ENCODE peak calls at places on chromosome X, in four cellular contexts. P is HepG2, E is A549, T is SK-N-SH. V is an unnamed sample.

GRCh38 chrX:132181364-132181763 is 37.9 kb downstream of the RAP2C start:
- DNase-seq in P (no peak), E (no peak), T (no peak), V (no peak)

GRCh38 chrX:26373829-26374228 is 157.9 kb downstream of the MAGEB5 start:
- DNase-seq in P (no peak), E (peak), T (no peak), V (no peak)

GRCh38 chrX:23888887-23889501 is 18.7 kb downstream of the APOO start:
- DNase-seq in P (no peak), E (peak), T (no peak), V (no peak)

GRCh38 chrX:120299928-120300327 is 11.3 kb downstream of the TMEM255A start:
- DNase-seq in P (peak), E (peak), T (no peak), V (no peak)

GRCh38 chrX:97527725-97528124 is 644.0 kb downstream of the RPA4 start:
- DNase-seq in P (no peak), E (no peak), T (no peak), V (no peak)

GRCh38 chrX:1182211-1182610 is 30.2 kb downstream of the CRLF2 start:
- DNase-seq in P (no peak), E (no peak), T (no peak), V (no peak)

GRCh38 chrX:1465261-1466231 is 12.8 kb upstream of the ASMTL start:
- DNase-seq in P (no peak), E (no peak), T (no peak), V (no peak)

GRCh38 chrX:74277846-74278245 is 26.1 kb upstream of the ZCCHC13 start:
- DNase-seq in P (no peak), E (no peak), T (no peak), V (no peak)

GRCh38 chrX:78595901-78596502 is 63.1 kb downstream of the RTL3 start:
- DNase-seq in P (no peak), E (peak), T (no peak), V (no peak)

GRCh38 chrX:103453655-103454054 is 65.6 kb downstream of the RAB40A start:
- DNase-seq in P (no peak), E (peak), T (no peak), V (no peak)

GRCh38 chrX:131201986-131202385 is 87.1 kb downstream of the IGSF1 start:
- DNase-seq in P (peak), E (no peak), T (no peak), V (no peak)

GRCh38 chrX:63746278-63746677 is 38.7 kb downstream of the ARHGEF9 start:
- DNase-seq in P (no peak), E (no peak), T (no peak), V (no peak)

GRCh38 chrX:82218361-82218760 is 1016.5 kb downstream of the SH3BGRL start:
- DNase-seq in P (peak), E (peak), T (peak), V (peak)

GRCh38 chrX:19883878-19884277 is 3.5 kb downstream of the SH3KBP1 start:
- DNase-seq in P (no peak), E (peak), T (no peak), V (peak)

GRCh38 chrX:110180176-110180927 is 137.5 kb downstream of the AMMECR1 start:
- DNase-seq in P (no peak), E (peak), T (no peak), V (no peak)

GRCh38 chrX:109879991-109880390 is 122.9 kb upstream of the TMEM164 start:
- DNase-seq in P (no peak), E (no peak), T (no peak), V (no peak)

GRCh38 chrX:132741706-132742105 is 216.7 kb downstream of the HS6ST2 start:
- DNase-seq in P (no peak), E (no peak), T (no peak), V (no peak)

GRCh38 chrX:1239681-1240142 is 27.3 kb upstream of the CRLF2 start:
- DNase-seq in P (no peak), E (no peak), T (no peak), V (peak)

GRCh38 chrX:150899191-150899757 is 806 bp upstream of the CD99L2 start:
- DNase-seq in P (no peak), E (peak), T (peak), V (no peak)

GRCh38 chrX:13082286-13083065 is 38.1 kb upstream of the FAM9C start:
- DNase-seq in P (no peak), E (no peak), T (no peak), V (no peak)

GRCh38 chrX:154026136-154026806 is 6.6 kb upstream of the IRAK1 start:
- DNase-seq in P (no peak), E (no peak), T (no peak), V (no peak)

GRCh38 chrX:68665502-68665901 is 18.0 kb downstream of the STARD8 start:
- DNase-seq in P (no peak), E (no peak), T (no peak), V (no peak)

GRCh38 chrX:111447298-111447697 is 35.3 kb upstream of the DCX start:
- DNase-seq in P (peak), E (peak), T (peak), V (no peak)

GRCh38 chrX:46803140-46803539 is 33.7 kb upstream of the RP2 start:
- DNase-seq in P (peak), E (peak), T (no peak), V (no peak)

GRCh38 chrX:68762649-68763268 is 66.1 kb upstream of the EFNB1 start:
- DNase-seq in P (no peak), E (no peak), T (no peak), V (no peak)

GRCh38 chrX:144637731-144638130 is 609.6 kb upstream of the SPANXN1 start:
- DNase-seq in P (no peak), E (no peak), T (no peak), V (no peak)

GRCh38 chrX:112830540-112830939 is 10.1 kb downstream of the AMOT start:
- DNase-seq in P (no peak), E (no peak), T (no peak), V (no peak)

GRCh38 chrX:116009871-116010710 is 160.5 kb upstream of the AGTR2 start:
- DNase-seq in P (peak), E (no peak), T (peak), V (peak)

GRCh38 chrX:110302975-110303374 is 14.9 kb downstream of the AMMECR1 start:
- DNase-seq in P (no peak), E (no peak), T (no peak), V (no peak)

GRCh38 chrX:48936429-48937064 is 17.7 kb upstream of the PIM2 start:
- DNase-seq in P (no peak), E (no peak), T (no peak), V (no peak)

GRCh38 chrX:48938721-48939416 is 18.5 kb downstream of the OTUD5 start:
- DNase-seq in P (no peak), E (no peak), T (no peak), V (peak)

GRCh38 chrX:48934581-48935331 is 15.9 kb upstream of the PIM2 start:
- DNase-seq in P (no peak), E (no peak), T (no peak), V (no peak)

GRCh38 chrX:48937065-48937907 is 18.5 kb upstream of the PIM2 start:
- DNase-seq in P (no peak), E (no peak), T (no peak), V (peak)

GRCh38 chrX:48933757-48934156 is 14.9 kb upstream of the PIM2 start:
- DNase-seq in P (no peak), E (no peak), T (no peak), V (no peak)
- TF ChIP-seq PBX3 in P (no peak), E (no peak), T (no peak), V (no peak)

GRCh38 chrX:53435997-53436396 is 1.8 kb upstream of the HSD17B10 start:
- DNase-seq in P (peak), E (peak), T (peak), V (peak)

GRCh38 chrX:53438832-53439230 is 4.7 kb upstream of the HSD17B10 start:
- DNase-seq in P (no peak), E (no peak), T (no peak), V (no peak)

GRCh38 chrX:53437211-53437610 is 3.0 kb upstream of the HSD17B10 start:
- DNase-seq in P (no peak), E (no peak), T (no peak), V (no peak)

GRCh38 chrX:53440101-53440500 is 5.9 kb upstream of the HSD17B10 start:
- DNase-seq in P (no peak), E (no peak), T (no peak), V (no peak)

GRCh38 chrX:53438174-53438831 is 4.1 kb upstream of the HSD17B10 start:
- DNase-seq in P (no peak), E (no peak), T (no peak), V (no peak)
- TF ChIP-seq REST in P (no peak), E (no peak), T (no peak), V (no peak)

GRCh38 chrX:54746928-54747327 is 51.1 kb downstream of the ITIH6 start:
- DNase-seq in P (no peak), E (no peak), T (no peak), V (no peak)
- TF ChIP-seq EP300 in P (no peak), E (no peak), T (no peak), V (no peak)

DNA sequence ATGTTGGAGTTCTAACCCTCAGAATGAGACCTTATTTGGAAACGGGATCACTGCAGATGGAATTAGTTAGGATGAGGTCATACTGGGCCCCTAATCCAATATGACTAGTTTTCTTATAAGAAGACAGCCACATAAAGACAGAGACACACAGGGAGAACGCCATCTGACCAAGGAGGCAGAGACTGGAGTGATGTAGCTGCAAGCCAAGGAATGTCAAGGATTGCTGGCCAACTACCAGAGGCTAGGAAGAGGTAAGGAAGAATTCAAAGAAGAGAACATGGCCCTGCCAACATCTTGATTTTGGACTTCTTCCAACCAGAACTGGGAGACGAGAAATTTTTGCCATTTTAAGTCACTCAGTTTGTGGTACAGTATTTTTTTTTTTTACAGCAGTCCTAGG is 152.8 kb upstream of the DIPK2B start:
- DNase-seq in P (no peak), E (no peak), T (no peak), V (no peak)
- TF ChIP-seq PBX3 in P (no peak), E (no peak), T (peak), V (no peak)

DNA sequence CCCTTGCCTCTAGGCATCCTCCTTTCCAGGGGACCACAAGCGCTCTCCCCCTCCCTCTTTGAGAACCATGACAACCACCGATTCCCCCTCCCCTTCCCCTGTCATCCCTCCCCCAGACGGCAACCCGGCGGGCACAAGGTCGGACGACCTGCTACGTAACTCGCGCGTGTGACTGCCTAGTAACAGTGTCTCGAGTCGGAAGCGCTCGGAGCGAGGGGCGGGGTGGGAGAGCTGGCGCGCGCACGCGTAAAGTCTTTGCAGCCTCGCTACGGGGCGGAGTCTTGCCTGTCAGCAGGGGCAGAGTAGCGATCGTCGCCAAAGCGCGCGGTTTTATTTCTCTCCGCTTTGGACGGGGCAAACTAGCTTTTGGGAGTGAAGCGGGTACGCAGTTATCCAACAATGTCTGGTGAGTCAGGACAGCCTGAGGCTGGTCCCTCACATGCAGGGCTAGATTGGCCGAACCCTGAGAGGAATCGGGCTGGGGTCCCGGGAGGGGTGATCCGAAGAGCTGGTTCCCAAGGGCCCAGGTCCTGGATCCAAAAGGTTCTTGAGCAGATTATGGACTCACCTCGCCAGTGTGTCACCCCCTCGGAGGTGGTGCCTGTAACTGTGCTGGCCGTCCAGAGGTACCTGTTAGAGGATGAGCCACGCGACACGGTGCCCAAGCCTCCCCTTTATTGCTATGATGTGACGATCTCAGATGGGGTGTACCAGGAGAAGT is at the start of gene RADX:
- DNase-seq in P (peak), E (peak), T (peak), V (peak)
- TF ChIP-seq REST in P (no peak), E (no peak), T (no peak), V (no peak)

GRCh38 chrX:140432328-140433025 is 72.4 kb downstream of the SOX3 start:
- DNase-seq in P (no peak), E (no peak), T (no peak), V (no peak)
- TF ChIP-seq EP300 in P (no peak), E (no peak), T (no peak), V (no peak)

DNA sequence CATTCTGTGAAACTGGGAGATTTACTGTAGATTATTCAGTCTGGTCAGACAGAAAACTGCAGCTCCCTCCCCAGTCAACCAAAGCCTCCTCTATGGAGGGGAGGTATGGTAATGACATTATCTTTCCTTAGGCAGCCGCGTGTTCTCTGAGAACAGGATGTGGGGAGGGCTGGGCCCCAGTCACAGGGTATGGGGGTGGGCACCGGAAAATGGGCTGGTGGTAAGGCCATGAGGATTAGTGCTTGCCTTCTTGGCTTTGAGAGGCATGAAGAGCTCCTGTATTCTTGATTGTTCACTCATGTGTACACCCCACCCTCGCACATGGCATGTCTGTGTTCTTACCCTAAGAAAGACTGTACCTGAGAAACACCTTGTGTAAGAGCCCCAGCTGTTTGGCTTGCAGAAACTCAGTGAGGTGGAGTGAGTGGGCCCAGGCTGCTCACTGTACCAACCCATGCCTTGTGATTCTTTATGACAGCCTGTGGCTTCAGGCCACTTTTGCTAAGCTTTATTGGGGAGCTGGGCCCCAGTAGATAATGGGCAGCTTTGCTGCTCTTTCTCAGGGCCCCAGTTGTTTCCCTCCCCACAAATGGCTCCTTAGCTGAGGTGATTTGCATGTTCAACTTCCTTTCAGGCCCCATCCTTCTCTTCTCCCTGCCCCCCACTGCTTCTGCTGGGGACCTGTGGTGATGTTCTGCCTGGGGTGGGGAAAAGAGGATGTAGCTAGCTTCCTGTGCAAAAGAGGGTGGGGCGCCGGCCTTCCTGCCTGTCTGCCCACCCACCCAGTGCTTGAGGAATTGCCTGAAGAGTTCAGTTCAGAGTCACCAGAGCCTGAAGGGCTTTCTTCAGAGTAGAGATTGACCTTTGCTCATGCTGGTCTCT is 30.7 kb downstream of the MSN start:
- DNase-seq in P (no peak), E (no peak), T (no peak), V (peak)
- TF ChIP-seq PBX3 in P (no peak), E (no peak), T (no peak), V (no peak)

GRCh38 chrX:40103565-40104323 is 6.0 kb upstream of the BCOR start:
- DNase-seq in P (no peak), E (no peak), T (no peak), V (no peak)

GRCh38 chrX:40105791-40106676 is 8.3 kb upstream of the BCOR start:
- DNase-seq in P (no peak), E (peak), T (peak), V (no peak)

GRCh38 chrX:40104649-40105015 is 6.9 kb upstream of the BCOR start:
- DNase-seq in P (no peak), E (no peak), T (peak), V (no peak)

GRCh38 chrX:40106677-40107290 is 9.0 kb upstream of the BCOR start:
- DNase-seq in P (no peak), E (no peak), T (peak), V (no peak)

GRCh38 chrX:40105016-40105790 is 7.4 kb upstream of the BCOR start:
- DNase-seq in P (no peak), E (no peak), T (peak), V (no peak)
- TF ChIP-seq REST in P (no peak), E (no peak), T (no peak), V (no peak)

GRCh38 chrX:152259150-152259549 is 120.8 kb upstream of the MAGEA10 start:
- DNase-seq in P (no peak), E (no peak), T (no peak), V (no peak)
- TF ChIP-seq EP300 in P (no peak), E (no peak), T (no peak), V (no peak)